ENCODE peak calls at places on chromosome 6, in six cellular contexts. T is CD4-positive, alpha-beta T cell; X is stimulated activated naive CD8-positive, alpha-beta T cell treated with anti-CD3 and anti-CD28 coated beads, Interleukin-15, Interleukin-2, amounts not matched to agents 100 U/mL and 50 U/mL, for 24 hours; R is activated CD8-positive, alpha-beta T cell treated with anti-CD3 and anti-CD28 coated beads for 36 hours; Z is IMR-90; N is activated T-cell treated with anti-CD3 and anti-CD28 coated beads, Interleukin-2, amount 50 U/mL, for 72 hours. E is an unnamed sample.

GRCh38 chr6:163729127-163729872 is 314.8 kb downstream of the QKI start:
- ATAC-seq in X (no peak), R (no peak), Z (no peak), N (no peak), T (no peak), E (no peak)

GRCh38 chr6:16803294-16804006 is 42.2 kb upstream of the ATXN1 start:
- ATAC-seq in N (no peak), T (no peak), R (no peak), Z (peak), X (no peak), E (peak)

GRCh38 chr6:130945401-130945919 is 117.6 kb downstream of the EPB41L2 start:
- ATAC-seq in T (no peak), N (no peak), Z (no peak), X (no peak), R (no peak), E (no peak)

GRCh38 chr6:67933278-67933677 is 701.8 kb upstream of the ADGRB3 start:
- ATAC-seq in X (no peak), N (no peak), Z (no peak), R (no peak), T (no peak), E (no peak)

GRCh38 chr6:125995972-125996580 is 9.7 kb downstream of the TRMT11 start:
- ATAC-seq in R (peak), N (peak), T (peak), X (peak), Z (peak), E (peak)

GRCh38 chr6:136766274-136766673 is 26.0 kb downstream of the MAP3K5 start:
- ATAC-seq in Z (no peak), N (no peak), R (no peak), T (no peak), X (no peak), E (no peak)

GRCh38 chr6:38524436-38525145 is 115.1 kb downstream of the BTBD9 start:
- ATAC-seq in T (no peak), Z (peak), N (no peak), X (no peak), R (no peak), E (no peak)

GRCh38 chr6:109236140-109237081 is 141.1 kb downstream of the CEP57L1 start:
- ATAC-seq in X (peak), R (peak), N (peak), T (peak), Z (no peak), E (no peak)

GRCh38 chr6:158638393-158638792 is 6.2 kb downstream of the DYNLT1 start:
- ATAC-seq in Z (no peak), T (no peak), R (no peak), N (no peak), X (no peak), E (no peak)